ENCODE peak calls at places on chromosome 6, in five cellular contexts. L, V, I, N and F are unnamed samples.

GRCh38 chr6:50271266-50271665 is 221.5 kb upstream of the DEFB112 start:
- DNase-seq in L (no peak), V (no peak), I (no peak), N (no peak), F (no peak)

GRCh38 chr6:119902681-119903080 is 553.1 kb upstream of the MAN1A1 start:
- DNase-seq in L (no peak), N (no peak), V (no peak), I (no peak), F (no peak)

GRCh38 chr6:166901626-166902025 is 54.7 kb downstream of the RNASET2 start:
- DNase-seq in L (no peak), V (no peak), N (no peak), I (no peak), F (no peak)

GRCh38 chr6:37822851-37823682 is 3.5 kb downstream of the ZFAND3 start:
- DNase-seq in I (no peak), V (no peak), L (no peak), N (no peak), F (no peak)

GRCh38 chr6:170260686-170261085 is 30.2 kb downstream of the DLL1 start:
- DNase-seq in L (no peak), N (no peak), I (no peak), V (no peak), F (no peak)

GRCh38 chr6:153511896-153512496 is 380.9 kb upstream of the RGS17 start:
- DNase-seq in L (no peak), I (peak; percentile 23), V (peak; percentile 23), N (no peak), F (peak; percentile 12)

GRCh38 chr6:169495601-169496000 is 206.2 kb downstream of the WDR27 start:
- DNase-seq in L (no peak), N (no peak), V (no peak), I (no peak), F (no peak)

GRCh38 chr6:24951831-24952299 is 16.1 kb upstream of the RIPOR2 start:
- DNase-seq in N (no peak), I (no peak), V (no peak), L (no peak), F (no peak)

GRCh38 chr6:40112350-40112749 is 178.1 kb upstream of the MOCS1 start:
- DNase-seq in V (no peak), I (no peak), N (no peak), L (no peak), F (no peak)

GRCh38 chr6:148441454-148441911 is 98.8 kb downstream of the SASH1 start:
- DNase-seq in I (no peak), V (no peak), L (no peak), N (no peak), F (no peak)

GRCh38 chr6:138817799-138818198 is 21.9 kb downstream of the ECT2L start:
- DNase-seq in I (no peak), V (peak; percentile 25), N (no peak), L (no peak), F (peak; percentile 33)

GRCh38 chr6:38968702-38969149 is 79.9 kb upstream of the GLP1R start:
- DNase-seq in I (no peak), L (no peak), V (no peak), N (no peak), F (no peak)

GRCh38 chr6:166465671-166466087 is 82.9 kb upstream of the MPC1 start:
- DNase-seq in L (peak; percentile 22), N (no peak), I (no peak), V (no peak), F (no peak)

GRCh38 chr6:35919827-35920751 is 809 bp downstream of the SRPK1 start:
- DNase-seq in L (peak; percentile 53), I (peak; percentile 21), N (no peak), V (no peak), F (peak; percentile 43)

GRCh38 chr6:30490031-30490876 is 945 bp downstream of the HLA-E start:
- DNase-seq in V (peak; percentile 85), L (peak; percentile 77), N (peak; percentile 79), I (peak; percentile 76), F (peak; percentile 87)

GRCh38 chr6:1334725-1335124 is 22.8 kb downstream of the FOXQ1 start:
- DNase-seq in L (no peak), I (no peak), V (no peak), N (no peak), F (no peak)

GRCh38 chr6:76774750-76775396 is 688.4 kb downstream of the HTR1B start:
- DNase-seq in N (no peak), V (no peak), L (no peak), I (peak; percentile 75), F (no peak)

GRCh38 chr6:62286470-62286843 is 432 bp upstream of the KHDRBS2 start:
- DNase-seq in V (no peak), N (no peak), I (no peak), L (no peak), F (no peak)

GRCh38 chr6:20953019-20953418 is 418.8 kb downstream of the CDKAL1 start:
- DNase-seq in L (no peak), I (no peak), V (no peak), N (no peak), F (no peak)
- TF ChIP-seq CTCF in L (peak; percentile 53), I (no peak), V (no peak), N (no peak), F (no peak)

GRCh38 chr6:165146456-165146855 is 162.9 kb downstream of the C6orf118 start:
- DNase-seq in N (no peak), I (no peak), V (no peak), L (no peak), F (no peak)
- TF ChIP-seq CTCF in N (no peak), I (no peak), V (no peak), L (no peak), F (no peak)

GRCh38 chr6:32095338-32096086 is 13.6 kb downstream of the TNXB start:
- DNase-seq in N (peak; percentile 31), I (no peak), V (no peak), L (no peak), F (no peak)
- TF ChIP-seq CTCF in N (no peak), I (no peak), V (no peak), L (no peak), F (no peak)

GRCh38 chr6:107154131-107154906 is 39.0 kb upstream of the BEND3 start:
- DNase-seq in V (no peak), L (peak; percentile 66), N (no peak), I (no peak), F (no peak)

GRCh38 chr6:107153061-107153460 is 37.7 kb upstream of the BEND3 start:
- DNase-seq in V (no peak), N (no peak), L (no peak), I (no peak), F (no peak)

GRCh38 chr6:107152633-107153032 is 37.3 kb upstream of the BEND3 start:
- DNase-seq in N (no peak), I (no peak), L (no peak), V (no peak), F (no peak)
- TF ChIP-seq CTCF in N (no peak), I (no peak), L (no peak), V (no peak), F (no peak)

GRCh38 chr6:108523697-108524096 is 37.0 kb upstream of the FOXO3 start:
- DNase-seq in I (no peak), N (no peak), L (no peak), V (no peak), F (no peak)

GRCh38 chr6:108521616-108522107 is 39.1 kb upstream of the FOXO3 start:
- DNase-seq in L (no peak), I (no peak), V (no peak), N (no peak), F (no peak)

GRCh38 chr6:108524528-108525218 is 36.0 kb upstream of the FOXO3 start:
- DNase-seq in I (no peak), N (no peak), L (no peak), V (no peak), F (no peak)

DNA sequence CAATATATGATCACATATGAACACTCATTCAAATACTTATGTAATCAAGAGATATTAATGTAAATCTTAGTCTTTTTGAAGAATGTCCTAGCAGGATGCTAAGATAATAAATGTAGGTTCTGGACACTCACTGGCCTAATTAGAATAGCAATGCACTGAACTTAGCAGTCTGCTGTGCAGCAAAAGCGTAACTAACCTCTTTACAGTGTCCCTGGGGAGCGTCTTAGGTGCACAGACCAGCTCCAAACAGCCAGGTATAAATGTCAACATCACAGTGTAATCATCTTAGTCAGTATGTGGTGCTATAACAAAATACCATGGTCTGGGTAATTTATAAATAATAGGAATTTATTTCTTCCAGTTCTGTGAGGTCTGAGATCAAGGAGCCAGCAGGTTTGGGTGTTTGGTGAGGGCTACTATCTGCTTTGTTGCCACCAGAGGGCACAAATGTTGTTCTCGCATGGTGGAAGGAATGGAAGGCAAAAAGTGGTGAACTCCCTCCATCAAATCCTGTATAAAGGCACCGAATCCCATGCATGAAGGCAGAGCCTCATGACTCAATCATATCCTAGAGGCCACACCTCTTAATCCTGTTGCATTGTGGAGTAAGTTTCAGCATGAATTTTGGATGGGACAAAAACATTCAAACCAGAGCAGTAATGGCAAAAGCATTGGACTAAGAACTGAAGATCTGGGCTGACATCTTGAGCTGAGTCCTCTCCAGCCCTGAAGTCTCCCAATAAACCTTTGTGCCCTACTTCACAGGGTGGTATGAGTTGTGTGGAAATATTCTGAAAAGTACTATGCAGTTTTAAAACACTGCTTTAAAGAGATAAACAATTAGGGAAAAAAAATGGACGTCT is 41.8 kb upstream of the FOXO3 start:
- DNase-seq in L (peak; percentile 27), N (no peak), I (no peak), V (no peak), F (no peak)
- TF ChIP-seq CTCF in L (peak; percentile 57), N (no peak), I (no peak), V (no peak), F (no peak)

GRCh38 chr6:16759646-16760535 is 1.4 kb downstream of the ATXN1 start:
- DNase-seq in L (peak; percentile 83), N (peak; percentile 95), I (peak; percentile 93), V (peak; percentile 81), F (peak; percentile 72)

GRCh38 chr6:16762265-16762546 is 946 bp upstream of the ATXN1 start:
- DNase-seq in L (no peak), I (no peak), V (peak; percentile 54), N (no peak), F (peak; percentile 58)

GRCh38 chr6:16762547-16763477 is 1.6 kb upstream of the ATXN1 start:
- DNase-seq in L (no peak), I (peak; percentile 57), N (peak; percentile 61), V (peak; percentile 81), F (peak; percentile 68)

GRCh38 chr6:16760536-16761468 is at the start of gene ATXN1:
- DNase-seq in N (peak; percentile 78), L (peak; percentile 63), I (peak; percentile 84), V (peak; percentile 81), F (peak; percentile 56)

DNA sequence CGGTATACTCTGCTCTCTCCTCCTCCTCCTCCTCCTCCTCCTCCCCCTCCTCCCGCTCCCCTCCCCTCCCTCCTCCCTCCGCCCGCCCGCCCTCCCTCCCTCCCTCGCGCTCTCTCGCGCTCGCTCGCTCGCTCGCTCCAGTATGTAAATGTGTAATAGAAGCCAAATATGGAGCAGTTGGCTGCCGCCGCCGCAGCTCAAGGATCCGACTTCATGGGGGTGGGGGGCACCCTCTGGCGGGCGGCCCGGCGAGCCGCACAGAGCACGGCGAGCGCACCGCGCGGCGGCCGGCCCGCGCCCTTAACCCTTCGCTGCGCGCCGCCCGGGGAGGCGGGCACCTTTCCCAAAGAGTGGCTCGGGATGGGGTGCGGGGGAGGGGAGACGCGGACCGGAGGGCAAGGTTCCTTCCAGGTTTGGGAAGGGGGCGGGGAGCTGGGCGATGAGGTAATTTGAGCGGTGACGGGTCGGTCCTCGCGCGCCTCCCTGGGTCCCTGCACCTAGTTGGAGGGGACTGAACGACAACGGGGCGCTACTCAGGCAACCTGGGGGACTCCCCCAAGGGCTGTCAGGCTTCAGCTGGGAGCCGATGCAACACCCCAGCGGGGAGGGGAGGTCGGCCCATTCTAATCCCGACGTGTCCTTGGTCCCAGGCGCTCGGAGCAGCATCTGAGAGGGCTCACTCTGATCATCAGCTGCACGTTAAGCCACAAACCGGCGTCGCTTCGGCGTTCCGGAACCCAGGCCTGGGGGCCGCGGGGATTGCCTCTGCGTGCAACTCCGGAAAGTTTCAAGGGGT is 407 bp upstream of the ATXN1 start:
- DNase-seq in V (peak; percentile 90), L (peak; percentile 83), N (peak; percentile 93), I (peak; percentile 92), F (peak; percentile 85)
- TF ChIP-seq CTCF in V (no peak), L (no peak), N (peak; percentile 10), I (no peak), F (peak; percentile 59)